ENCODE peak calls at places on chromosomes 12 and 14, in ten cellular contexts. X is K562, N is suprapubic skin, L is stomach, V is A549, Z is HepG2, A is GM12878, S is H1, C is tibial nerve, G is SK-N-SH. Q is an unnamed sample.

GRCh38 chr14:69619007-69619406 is 7.6 kb downstream of the SUSD6 start:
- DNase-seq in V (no peak), X (no peak), A (no peak), S (no peak), L (no peak), C (no peak), Z (no peak), G (no peak), N (no peak), Q (no peak)

GRCh38 chr14:100078997-100079561 is 13.9 kb downstream of the EVL start:
- DNase-seq in G (peak; percentile 61), N (no peak), C (no peak), Z (no peak), S (peak; percentile 17), A (no peak), V (no peak), X (peak; percentile 76), L (peak; percentile 47), Q (no peak)

GRCh38 chr12:71299541-71300376 is 139.8 kb upstream of the LGR5 start:
- DNase-seq in L (no peak), S (no peak), N (no peak), A (no peak), V (no peak), X (peak; percentile 89), C (no peak), G (no peak), Z (no peak), Q (no peak)

GRCh38 chr14:26137161-26137560 is 460.7 kb downstream of the NOVA1 start:
- DNase-seq in L (no peak), Z (no peak), A (no peak), N (no peak), V (no peak), G (no peak), X (no peak), C (no peak), S (no peak), Q (no peak)

GRCh38 chr14:99821519-99822165 is 28.4 kb downstream of the EML1 start:
- DNase-seq in X (peak; percentile 7), Z (no peak), V (no peak), A (no peak), N (no peak), C (no peak), S (no peak), L (no peak), G (peak; percentile 41), Q (no peak)

GRCh38 chr14:34098045-34098984 is 147.4 kb upstream of the EGLN3 start:
- DNase-seq in Z (peak; percentile 68), S (no peak), A (peak; percentile 36), G (peak; percentile 70), C (peak; percentile 39), L (peak; percentile 46), V (peak; percentile 35), N (no peak), X (peak; percentile 57), Q (peak; percentile 37)

GRCh38 chr14:100138082-100138787 is 21.2 kb downstream of the DEGS2 start:
- DNase-seq in A (no peak), S (no peak), C (no peak), L (peak; percentile 81), X (no peak), Z (no peak), N (no peak), V (no peak), G (no peak), Q (no peak)

GRCh38 chr12:120885521-120885920 is 18.6 kb downstream of the SPPL3 start:
- DNase-seq in A (no peak), V (no peak), N (no peak), L (no peak), Z (no peak), C (no peak), G (no peak), X (no peak), S (no peak), Q (no peak)

GRCh38 chr12:47717443-47718193 is 7.7 kb downstream of the ENDOU start:
- DNase-seq in S (peak; percentile 68), G (peak; percentile 88), C (peak; percentile 73), V (peak; percentile 91), N (peak; percentile 90), X (peak; percentile 78), A (no peak), L (peak; percentile 82), Z (peak; percentile 42), Q (peak; percentile 75)

GRCh38 chr12:111387747-111388365 is 17.9 kb upstream of the SH2B3 start:
- DNase-seq in Z (no peak), G (no peak), S (no peak), A (no peak), L (no peak), C (no peak), N (no peak), V (no peak), X (no peak), Q (no peak)

GRCh38 chr14:96484391-96484790 is 17.8 kb upstream of the PAPOLA start:
- DNase-seq in Z (no peak), A (no peak), L (no peak), G (no peak), N (no peak), C (no peak), V (no peak), X (no peak), S (no peak), Q (no peak)

GRCh38 chr12:32698285-32698684 is 19.2 kb downstream of the DNM1L start:
- DNase-seq in N (no peak), X (no peak), C (no peak), S (no peak), G (peak; percentile 67), Z (no peak), V (no peak), L (no peak), A (no peak), Q (no peak)

GRCh38 chr12:86634706-86635410 is 378.7 kb upstream of the MGAT4C start:
- DNase-seq in S (no peak), G (no peak), Z (no peak), C (no peak), X (no peak), N (no peak), A (no peak), L (no peak), V (no peak), Q (no peak)

GRCh38 chr12:51124504-51124903 is 41.1 kb upstream of the CSRNP2 start:
- DNase-seq in X (no peak), L (no peak), S (no peak), Z (no peak), G (no peak), C (no peak), A (no peak), N (no peak), V (no peak), Q (no peak)

GRCh38 chr14:22545842-22546721 is 42.9 kb downstream of the DAD1 start:
- DNase-seq in X (no peak), N (no peak), G (no peak), L (no peak), S (no peak), C (no peak), A (no peak), Z (no peak), V (no peak), Q (no peak)

GRCh38 chr14:32394038-32394437 is 64.9 kb downstream of the AKAP6 start:
- DNase-seq in N (no peak), C (no peak), V (no peak), X (no peak), A (no peak), S (no peak), G (no peak), L (no peak), Z (no peak), Q (no peak)
- H3K4me1 ChIP-seq in N (peaks cover 12% of the 10 kb centered on the region), C (no peaks in the 10 kb centered on the region), V (peaks cover 16% of the 10 kb centered on the region), X (no peaks in the 10 kb centered on the region), A (no peaks in the 10 kb centered on the region), S (no peaks in the 10 kb centered on the region), G (peaks cover 9% of the 10 kb centered on the region), L (no peaks in the 10 kb centered on the region), Z (no peaks in the 10 kb centered on the region), Q (no peaks in the 10 kb centered on the region)

GRCh38 chr14:38282941-38283340 is 27.0 kb upstream of the CLEC14A start:
- DNase-seq in L (no peak), X (no peak), G (no peak), A (no peak), C (no peak), Z (no peak), V (no peak), S (no peak), N (no peak), Q (no peak)

GRCh38 chr14:38290601-38291190 is 34.8 kb upstream of the CLEC14A start:
- DNase-seq in V (no peak), N (no peak), G (no peak), A (no peak), Z (peak; percentile 56), L (no peak), X (no peak), C (no peak), S (no peak), Q (no peak)

GRCh38 chr14:38285962-38286361 is 30.1 kb upstream of the CLEC14A start:
- DNase-seq in S (no peak), Z (no peak), G (no peak), L (no peak), N (no peak), V (no peak), C (no peak), A (no peak), X (no peak), Q (no peak)

GRCh38 chr14:38291681-38292459 is 36.0 kb upstream of the CLEC14A start:
- DNase-seq in C (no peak), S (no peak), N (no peak), Z (no peak), G (no peak), A (no peak), X (no peak), V (no peak), L (no peak), Q (no peak)

DNA sequence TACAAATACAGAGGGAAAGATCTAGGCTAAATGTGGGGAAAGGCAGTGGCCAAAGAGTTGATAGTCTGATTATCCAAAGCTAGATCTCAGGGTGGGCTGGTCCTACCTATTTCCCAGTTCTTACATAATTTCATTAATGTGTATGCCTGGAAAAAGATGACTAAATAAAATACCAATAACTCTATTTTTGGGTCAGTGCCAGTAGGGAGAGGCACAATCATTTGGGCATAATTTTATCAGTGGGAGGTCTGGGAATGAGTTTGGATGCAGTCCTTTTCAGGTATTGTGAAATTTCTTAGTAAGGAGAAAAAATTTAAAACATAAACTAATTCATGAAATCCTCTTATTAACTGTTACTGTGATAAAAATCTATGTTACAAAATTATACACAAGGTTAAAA is 30.6 kb upstream of the CLEC14A start:
- DNase-seq in X (no peak), S (no peak), L (no peak), G (no peak), N (no peak), A (no peak), C (no peak), V (no peak), Z (no peak), Q (no peak)
- TF ChIP-seq EP300 in X (no peak), S (no peak), L (no peak), G (no peak), N (no peak), A (no peak), C (no peak), V (no peak), Z (no peak), Q (no peak)

GRCh38 chr12:95316798-95317197 is 99.2 kb downstream of the VEZT start:
- DNase-seq in V (no peak), A (no peak), C (no peak), Z (peak; percentile 38), N (no peak), S (no peak), X (no peak), G (no peak), L (no peak), Q (no peak)
- H3K4me1 ChIP-seq in V (peaks cover 62% of the 10 kb centered on the region), A (no peaks in the 10 kb centered on the region), C (no peaks in the 10 kb centered on the region), Z (peaks cover 44% of the 10 kb centered on the region), N (no peaks in the 10 kb centered on the region), S (no peaks in the 10 kb centered on the region), X (no peaks in the 10 kb centered on the region), G (no peaks in the 10 kb centered on the region), L (peaks cover 12% of the 10 kb centered on the region), Q (no peaks in the 10 kb centered on the region)

GRCh38 chr14:89417469-89418225 is 614 bp upstream of the FOXN3 start:
- DNase-seq in N (peak; percentile 86), S (no peak), V (peak; percentile 61), X (peak; percentile 17), Z (peak; percentile 74), C (peak; percentile 59), A (peak; percentile 57), G (peak; percentile 61), L (peak; percentile 60), Q (peak; percentile 66)
- TF ChIP-seq EP300 in N (no peak), S (no peak), V (no peak), X (no peak), Z (no peak), C (peak; percentile 29), A (no peak), G (no peak), L (no peak), Q (no peak)

Q was measured in ovary.